ENCODE peak calls at places on chromosomes 16 and 17, in four cellular contexts. V is lung, T is dorsolateral prefrontal cortex, O is Peyer's patch. X is an unnamed sample.

GRCh38 chr16:89341274-89341673 is 123.8 kb downstream of the ZNF778 start:
- DNase-seq in V (no peak), T (no peak), O (no peak), X (no peak)

GRCh38 chr16:48383204-48383876 is 1.9 kb downstream of the SIAH1 start:
- DNase-seq in V (no peak), T (no peak), O (no peak), X (no peak)

GRCh38 chr17:73586153-73586906 is 57.9 kb downstream of the SDK2 start:
- DNase-seq in V (no peak), T (no peak), O (no peak), X (no peak)

GRCh38 chr17:77245162-77245926 is 104.6 kb downstream of the SEC14L1 start:
- DNase-seq in V (no peak), T (no peak), O (no peak), X (no peak)

GRCh38 chr17:57599271-57600045 is 145.6 kb downstream of the CCDC182 start:
- DNase-seq in V (no peak), T (no peak), O (peak), X (no peak)

GRCh38 chr16:316741-317464 is 33.9 kb downstream of the PDIA2 start:
- DNase-seq in V (no peak), T (no peak), O (no peak), X (no peak)

GRCh38 chr16:29821663-29822115 is 1.4 kb downstream of the MVP start:
- DNase-seq in V (peak), T (no peak), O (no peak), X (no peak)

GRCh38 chr16:6643083-6643686 is 689.5 kb upstream of the RBFOX1 start:
- DNase-seq in V (no peak), T (peak), O (no peak), X (peak)

GRCh38 chr17:6297960-6298359 is 137.0 kb downstream of the AIPL1 start:
- DNase-seq in V (no peak), T (no peak), O (no peak), X (no peak)

GRCh38 chr17:57655564-57655963 is 89.5 kb downstream of the CCDC182 start:
- DNase-seq in V (no peak), T (no peak), O (no peak), X (no peak)

GRCh38 chr17:43020789-43021738 is 1.1 kb downstream of the VAT1 start:
- DNase-seq in V (peak), T (no peak), O (peak), X (no peak)

GRCh38 chr17:43018932-43019331 is 3.3 kb downstream of the VAT1 start:
- DNase-seq in V (no peak), T (no peak), O (no peak), X (no peak)

GRCh38 chr17:43021739-43022512 is at the start of gene VAT1:
- DNase-seq in V (peak), T (peak), O (peak), X (peak)

GRCh38 chr17:43019418-43019817 is 2.8 kb downstream of the VAT1 start:
- DNase-seq in V (no peak), T (no peak), O (no peak), X (no peak)

GRCh38 chr17:43020030-43020621 is 2.1 kb downstream of the VAT1 start:
- DNase-seq in V (no peak), T (no peak), O (no peak), X (no peak)
- H3K27ac ChIP-seq in V (no peak), T (peak), O (peak), X (no peak)

GRCh38 chr16:67752641-67753040 is 33.5 kb upstream of the GFOD2 start:
- DNase-seq in V (no peak), T (no peak), O (no peak), X (no peak)

GRCh38 chr16:67750466-67750865 is 31.4 kb upstream of the GFOD2 start:
- DNase-seq in V (no peak), T (no peak), O (no peak), X (no peak)

GRCh38 chr16:67748791-67749282 is 29.7 kb upstream of the GFOD2 start:
- DNase-seq in V (no peak), T (no peak), O (no peak), X (no peak)

DNA sequence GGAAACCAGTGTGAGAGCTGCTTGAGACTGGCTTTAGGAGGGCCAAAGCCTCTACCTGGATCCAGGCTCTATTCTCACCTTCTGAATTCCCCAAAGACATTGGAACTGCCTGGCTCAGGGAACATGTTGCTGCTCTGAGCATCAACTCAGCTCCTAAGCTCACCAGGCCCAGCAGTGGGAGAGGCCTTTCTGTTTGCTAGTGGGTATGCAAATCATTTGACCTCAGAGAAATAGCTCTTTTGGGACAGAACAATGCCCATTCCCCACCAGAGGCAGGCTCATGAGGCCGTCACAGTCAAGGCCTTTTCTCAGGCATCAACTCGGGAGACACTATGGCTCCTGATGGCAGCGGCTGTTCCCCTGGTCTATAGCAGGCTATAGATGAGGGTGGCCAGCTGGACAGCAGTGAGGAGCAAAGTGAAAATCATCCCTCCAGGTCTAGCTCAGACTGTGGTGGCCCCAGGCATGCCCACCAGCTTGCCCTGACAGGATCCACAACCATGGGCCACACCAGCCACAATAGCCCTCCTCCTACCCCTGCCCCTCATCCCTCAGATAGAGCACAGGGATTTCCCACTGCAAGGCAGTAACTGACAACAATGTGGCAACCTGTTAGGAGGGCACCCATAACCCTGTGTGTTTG is 30.4 kb upstream of the GFOD2 start:
- DNase-seq in V (no peak), T (no peak), O (no peak), X (no peak)
- H3K27ac ChIP-seq in V (no peak), T (no peak), O (no peak), X (no peak)

DNA sequence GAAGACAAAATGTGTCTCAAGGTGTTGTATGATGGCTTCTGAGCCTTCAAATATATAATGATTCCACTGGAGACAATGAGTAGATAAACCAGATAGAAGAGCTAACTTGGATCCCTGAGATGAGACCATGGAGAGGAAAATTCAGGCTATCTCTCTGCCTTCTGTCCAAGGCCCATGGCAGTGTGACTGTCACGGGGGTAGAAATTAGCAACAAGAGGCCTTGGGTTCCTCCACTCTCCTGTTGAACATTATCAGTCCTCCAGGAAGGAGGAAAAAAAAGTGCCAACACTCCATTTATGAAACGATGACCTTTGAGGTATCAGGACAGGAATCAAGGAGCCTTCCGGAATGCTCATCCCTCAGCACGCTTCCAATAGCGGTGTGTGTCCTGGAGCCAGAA is 75.2 kb downstream of the WWP2 start:
- DNase-seq in V (no peak), T (no peak), O (no peak), X (no peak)
- H3K27ac ChIP-seq in V (no peak), T (peak), O (no peak), X (no peak)

GRCh38 chr17:50264263-50265113 is 9.8 kb upstream of the TMEM92 start:
- DNase-seq in V (no peak), T (no peak), O (no peak), X (no peak)
- H3K27ac ChIP-seq in V (no peak), T (no peak), O (no peak), X (no peak)

GRCh38 chr17:2337152-2337810 is at the start of gene SGSM2:
- DNase-seq in V (peak), T (no peak), O (peak), X (no peak)

GRCh38 chr17:2336215-2337151 is at the start of gene TSR1:
- DNase-seq in V (peak), T (peak), O (peak), X (peak)

GRCh38 chr17:2343421-2343820 is 6.1 kb downstream of the SGSM2 start:
- DNase-seq in V (no peak), T (no peak), O (no peak), X (no peak)

GRCh38 chr17:2335726-2336214 is 487 bp downstream of the TSR1 start:
- DNase-seq in V (no peak), T (peak), O (no peak), X (no peak)

DNA sequence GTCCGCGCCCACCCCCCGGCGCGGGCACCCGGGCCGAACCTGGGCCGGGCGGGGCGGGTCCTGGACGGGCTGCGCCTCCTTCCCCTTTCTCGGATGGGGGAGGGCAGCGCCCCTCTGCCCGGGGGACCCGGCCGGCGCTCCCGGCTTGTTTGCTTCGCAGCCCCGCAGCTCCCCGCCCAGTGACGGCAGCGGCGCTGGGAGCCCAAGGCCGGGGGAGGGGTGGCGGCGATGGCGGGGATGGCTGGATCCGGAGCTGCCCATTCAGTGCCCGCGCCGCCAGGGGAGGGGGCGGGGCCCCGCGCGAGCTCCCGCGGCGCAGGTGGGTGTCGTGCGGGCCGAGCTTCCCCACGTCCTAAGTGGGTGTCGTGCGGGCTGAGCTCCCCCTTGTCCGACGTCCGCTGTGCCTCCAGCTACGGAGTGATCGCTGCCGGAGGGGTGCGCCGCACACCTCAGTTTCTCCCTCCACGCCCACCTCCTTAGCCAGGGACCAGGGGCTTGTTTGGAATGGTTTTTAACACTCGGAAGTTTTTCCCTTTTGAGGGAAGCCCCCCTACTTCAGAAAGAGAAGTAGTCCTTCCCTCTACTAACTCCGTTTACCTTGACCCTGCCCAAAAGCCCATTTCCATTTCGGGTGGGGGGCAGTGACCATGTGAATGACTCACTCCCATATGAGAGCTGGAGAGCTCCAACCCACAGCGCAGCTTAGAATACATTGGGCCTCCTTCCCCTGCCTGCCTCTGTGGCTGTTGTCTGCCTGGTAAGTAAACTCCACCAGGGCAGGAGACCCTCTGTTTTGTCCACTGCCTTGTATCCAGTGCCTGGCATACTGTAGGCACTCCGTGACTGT is 733 bp downstream of the SGSM2 start:
- DNase-seq in V (peak), T (peak), O (peak), X (peak)
- H3K27ac ChIP-seq in V (peak), T (peak), O (peak), X (peak)